ENCODE peak calls at places on chromosomes 3 and 15, in six cellular contexts. C is neuronal stem cell, J is IMR-90, Z is H1, V is H9, R is trophoblast cell. P is an unnamed sample.

GRCh38 chr3:65732060-65732933 is 306.4 kb downstream of the MAGI1 start:
- DNase-seq in C (peak; percentile 72), J (peak; percentile 80), Z (no peak), V (no peak), R (no peak), P (peak; percentile 71)

GRCh38 chr3:60323180-60323579 is 928.1 kb downstream of the FHIT start:
- DNase-seq in C (no peak), J (no peak), Z (no peak), V (no peak), R (no peak), P (no peak)

GRCh38 chr15:90881181-90881977 is 2.9 kb upstream of the FES start:
- DNase-seq in C (no peak), J (no peak), Z (no peak), V (no peak), R (peak; percentile 46), P (no peak)

GRCh38 chr15:48318131-48318530 is 13.1 kb upstream of the DUT start:
- DNase-seq in C (peak; percentile 61), J (no peak), Z (no peak), V (peak; percentile 61), R (no peak), P (no peak)

GRCh38 chr3:101509811-101510210 is 3.2 kb downstream of the SENP7 start:
- DNase-seq in C (no peak), J (peak; percentile 53), Z (no peak), V (no peak), R (peak; percentile 67), P (peak; percentile 70)

GRCh38 chr3:194255252-194256039 is 95.7 kb downstream of the CPN2 start:
- DNase-seq in C (no peak), J (no peak), Z (no peak), V (no peak), R (peak; percentile 7), P (peak; percentile 92)

GRCh38 chr3:160830792-160831191 is 74.8 kb downstream of the PPM1L start:
- DNase-seq in C (no peak), J (no peak), Z (no peak), V (no peak), R (peak; percentile 54), P (peak; percentile 1)

GRCh38 chr15:31598620-31599019 is 272.0 kb downstream of the KLF13 start:
- DNase-seq in C (no peak), J (peak; percentile 36), Z (peak; percentile 50), V (peak; percentile 91), R (no peak), P (no peak)

GRCh38 chr3:194872669-194872977 is 186.9 kb downstream of the FAM43A start:
- DNase-seq in C (no peak), J (peak; percentile 83), Z (no peak), V (peak; percentile 47), R (peak; percentile 43), P (peak; percentile 41)

GRCh38 chr15:34107315-34107714 is 5.4 kb downstream of the PGBD4 start:
- DNase-seq in C (no peak), J (no peak), Z (no peak), V (no peak), R (no peak), P (no peak)

GRCh38 chr3:122794779-122795673 is at the start of gene SLC49A4:
- DNase-seq in C (peak; percentile 87), J (peak; percentile 65), Z (peak; percentile 59), V (peak; percentile 93), R (peak; percentile 87), P (peak; percentile 81)

GRCh38 chr15:39554746-39555387 is 26.0 kb upstream of the THBS1 start:
- DNase-seq in C (no peak), J (no peak), Z (no peak), V (no peak), R (no peak), P (no peak)

GRCh38 chr3:149566296-149566945 is 91.4 kb downstream of the WWTR1 start:
- DNase-seq in C (no peak), J (peak; percentile 47), Z (no peak), V (no peak), R (no peak), P (peak; percentile 74)

GRCh38 chr3:41200669-41201021 is 1.3 kb downstream of the CTNNB1 start:
- DNase-seq in C (peak; percentile 54), J (peak; percentile 51), Z (no peak), V (no peak), R (peak; percentile 14), P (peak; percentile 78)

GRCh38 chr15:63019539-63020109 is 22.9 kb upstream of the TPM1 start:
- DNase-seq in C (no peak), J (peak; percentile 95), Z (no peak), V (peak; percentile 74), R (peak; percentile 97), P (peak; percentile 78)

GRCh38 chr3:151864423-151865101 is 8.9 kb upstream of the SUCNR1 start:
- DNase-seq in C (no peak), J (peak; percentile 85), Z (no peak), V (no peak), R (no peak), P (peak; percentile 83)

GRCh38 chr3:30581067-30581585 is 25.3 kb upstream of the TGFBR2 start:
- DNase-seq in C (no peak), J (no peak), Z (no peak), V (no peak), R (peak; percentile 88), P (no peak)

GRCh38 chr3:192408721-192409151 is 318.6 kb downstream of the FGF12 start:
- DNase-seq in C (peak; percentile 33), J (no peak), Z (no peak), V (peak; percentile 71), R (no peak), P (peak; percentile 5)

GRCh38 chr3:129422897-129423296 is 5.5 kb downstream of the EFCAB12 start:
- DNase-seq in C (no peak), J (no peak), Z (no peak), V (no peak), R (no peak), P (no peak)
- H3K14ac ChIP-seq in C (no peak overlapping the region), J (no peak overlapping the region), Z (no peak overlapping the region), V (no peak overlapping the region), R (no peak overlapping the region), P (no peak overlapping the region)

GRCh38 chr3:185977679-185978040 is 39.8 kb upstream of the TRA2B start:
- DNase-seq in C (no peak), J (no peak), Z (no peak), V (no peak), R (no peak), P (no peak)
- H3K14ac ChIP-seq in C (no peak overlapping the region), J (no peak overlapping the region), Z (no peak overlapping the region), V (no peak overlapping the region), R (no peak overlapping the region), P (no peak overlapping the region)

GRCh38 chr3:23796518-23796917 is 9.2 kb upstream of the UBE2E1 start:
- DNase-seq in C (no peak), J (no peak), Z (no peak), V (no peak), R (no peak), P (no peak)

GRCh38 chr3:23791678-23792077 is 14.1 kb upstream of the UBE2E1 start:
- DNase-seq in C (no peak), J (no peak), Z (no peak), V (no peak), R (no peak), P (no peak)

GRCh38 chr3:23797490-23797889 is 8.3 kb upstream of the UBE2E1 start:
- DNase-seq in C (no peak), J (no peak), Z (no peak), V (no peak), R (no peak), P (no peak)

GRCh38 chr3:23793528-23794134 is 12.1 kb upstream of the UBE2E1 start:
- DNase-seq in C (no peak), J (no peak), Z (no peak), V (no peak), R (no peak), P (no peak)
- H3K14ac ChIP-seq in C (no peak overlapping the region), J (no peak overlapping the region), Z (no peak overlapping the region), V (no peak overlapping the region), R (no peak overlapping the region), P (no peak overlapping the region)

DNA sequence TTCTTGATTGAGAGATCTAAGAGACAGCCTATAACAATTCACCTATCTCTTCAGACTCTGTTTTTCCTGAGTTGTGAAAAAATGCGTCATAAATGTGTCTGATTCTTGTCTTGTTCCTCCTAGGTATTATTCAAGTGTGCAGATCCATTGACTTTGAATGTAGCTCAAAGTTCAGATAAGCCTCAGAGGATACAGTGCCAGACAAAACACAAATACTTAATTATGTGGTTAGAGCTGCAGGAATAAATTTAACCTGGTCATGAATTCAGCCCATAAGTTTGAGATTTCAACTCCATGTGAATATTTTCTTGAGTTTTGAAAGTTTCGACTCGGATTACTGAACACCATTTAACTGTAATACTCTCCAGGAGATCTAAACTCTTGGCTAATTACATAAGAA is 174.0 kb downstream of the ECT2 start:
- DNase-seq in C (no peak), J (no peak), Z (no peak), V (no peak), R (no peak), P (no peak)
- H3K14ac ChIP-seq in C (no peak overlapping the region), J (no peak overlapping the region), Z (no peak overlapping the region), V (no peak overlapping the region), R (no peak overlapping the region), P (no peak overlapping the region)

DNA sequence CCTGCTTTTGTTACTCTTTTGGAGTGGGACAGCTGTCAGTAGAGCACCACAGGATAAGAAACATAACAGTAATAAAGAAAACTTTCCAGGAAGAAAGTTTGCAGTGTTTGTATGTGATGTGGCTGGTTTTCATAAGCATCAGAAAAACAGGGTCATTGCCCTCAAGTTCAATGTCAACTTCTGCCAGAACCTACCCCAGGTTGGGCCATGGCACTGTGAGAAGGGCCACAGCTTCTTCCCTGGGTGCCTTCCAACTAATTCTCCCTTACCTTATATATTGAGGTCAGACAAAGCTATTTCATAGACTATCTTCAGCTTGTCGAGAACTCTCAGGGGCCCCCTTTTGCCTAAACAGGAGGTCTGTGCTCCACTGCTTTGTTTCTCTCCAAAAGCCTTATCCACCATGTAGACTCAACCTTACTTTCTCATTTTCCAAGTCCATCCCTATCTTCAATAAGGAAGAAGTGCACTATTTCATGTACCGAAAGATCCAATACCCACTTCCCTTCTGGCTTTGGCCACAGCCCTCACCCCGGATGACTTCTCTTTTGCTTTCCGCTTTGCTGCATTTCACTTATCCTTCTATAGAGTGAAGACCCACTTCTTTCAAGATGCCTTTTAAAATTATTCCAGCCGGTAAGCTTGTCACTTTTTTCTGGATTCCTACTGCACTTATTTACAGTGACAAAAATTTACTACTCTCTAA is 38.2 kb upstream of the PLCL2 start:
- DNase-seq in C (no peak), J (no peak), Z (no peak), V (no peak), R (no peak), P (no peak)
- H3K14ac ChIP-seq in C (no peak overlapping the region), J (no peak overlapping the region), Z (no peak overlapping the region), V (no peak overlapping the region), R (no peak overlapping the region), P (no peak overlapping the region)

P was measured in mesenchymal stem cell.